ENCODE peak calls at places on chromosome 11, in eight cellular contexts. M is ecto neural progenitor cell; W is RWPE1; Q is lower lobe of right lung; D is NCI-H82; L is neuronal stem cell; T is uterus; Z is activated T-cell treated with anti-CD3 and anti-CD28 coated beads, Interleukin-2, amount 50 U/mL, for 4 hours. A is an unnamed sample.

GRCh38 chr11:65150513-65151271 is 16.4 kb upstream of the SYVN1 start:
- DNase-seq in D (peak; percentile 15), Z (no peak), L (no peak), M (no peak), T (peak; percentile 73), Q (peak; percentile 92), W (peak; percentile 72), A (peak; percentile 59)

GRCh38 chr11:64777449-64778222 is 706 bp downstream of the SF1 start:
- DNase-seq in Q (peak; percentile 89), L (peak; percentile 80), Z (peak; percentile 79), D (peak; percentile 81), W (peak; percentile 93), M (peak; percentile 88), T (peak; percentile 80), A (peak; percentile 54)

GRCh38 chr11:58530236-58530635 is 22.3 kb upstream of the OR5B21 start:
- DNase-seq in L (no peak), Z (no peak), T (no peak), M (no peak), Q (no peak), W (no peak), D (no peak), A (no peak)

GRCh38 chr11:70063555-70063954 is 14.6 kb upstream of the ANO1 start:
- DNase-seq in M (no peak), D (no peak), Q (no peak), L (no peak), T (no peak), Z (no peak), W (peak; percentile 60), A (no peak)

GRCh38 chr11:102530558-102530957 is at the start of gene MMP7:
- DNase-seq in W (peak; percentile 21), Q (no peak), T (no peak), Z (no peak), L (no peak), M (no peak), D (no peak), A (no peak)

GRCh38 chr11:26198697-26199096 is 133.2 kb upstream of the ANO3 start:
- DNase-seq in L (no peak), Z (no peak), D (no peak), M (no peak), Q (no peak), W (no peak), T (no peak), A (no peak)

GRCh38 chr11:44744160-44744559 is 17.4 kb downstream of the TSPAN18 start:
- DNase-seq in W (no peak), Q (no peak), D (peak; percentile 17), Z (no peak), T (no peak), L (no peak), M (no peak), A (no peak)

GRCh38 chr11:27218498-27219038 is 144.4 kb downstream of the CCDC34 start:
- DNase-seq in Q (no peak), M (no peak), W (no peak), D (peak; percentile 38), T (no peak), Z (no peak), L (no peak), A (no peak)

GRCh38 chr11:109423114-109423859 is 1.3 kb downstream of the C11orf87 start:
- DNase-seq in T (no peak), Z (no peak), L (peak; percentile 17), Q (no peak), M (peak; percentile 61), D (peak; percentile 33), W (no peak), A (no peak)

GRCh38 chr11:64121637-64122410 is 44.1 kb downstream of the MACROD1 start:
- DNase-seq in D (no peak), Q (no peak), W (peak; percentile 54), M (no peak), Z (no peak), T (no peak), L (no peak), A (no peak)

GRCh38 chr11:79236541-79236971 is 204.3 kb downstream of the TENM4 start:
- DNase-seq in L (no peak), W (no peak), Q (no peak), M (no peak), T (no peak), D (no peak), Z (no peak), A (no peak)

GRCh38 chr11:36009469-36009868 is 65.6 kb downstream of the LDLRAD3 start:
- DNase-seq in L (no peak), M (no peak), W (peak; percentile 73), Z (no peak), T (no peak), D (peak; percentile 12), Q (no peak), A (no peak)

GRCh38 chr11:15780837-15781236 is 575.5 kb downstream of the SOX6 start:
- DNase-seq in D (no peak), T (no peak), W (no peak), M (no peak), L (no peak), Q (no peak), Z (no peak), A (no peak)

GRCh38 chr11:59818572-59818971 is 8.0 kb upstream of the MRPL16 start:
- DNase-seq in D (no peak), T (no peak), M (no peak), W (no peak), Q (no peak), Z (no peak), L (no peak), A (no peak)

GRCh38 chr11:59901306-59901705 is 22.7 kb downstream of the OOSP3 start:
- DNase-seq in W (peak; percentile 64), Z (no peak), T (no peak), M (no peak), L (no peak), D (no peak), Q (no peak), A (no peak)

GRCh38 chr11:78786746-78787145 is 212.1 kb upstream of the NARS2 start:
- DNase-seq in T (no peak), Z (no peak), L (no peak), D (no peak), M (no peak), W (no peak), Q (no peak), A (no peak)

GRCh38 chr11:93905384-93905783 is 55.0 kb upstream of the VSTM5 start:
- DNase-seq in T (no peak), W (no peak), L (no peak), M (no peak), D (no peak), Q (no peak), Z (no peak), A (no peak)

GRCh38 chr11:104106136-104106754 is 57.7 kb downstream of the PDGFD start:
- DNase-seq in D (no peak), T (no peak), W (no peak), Q (no peak), L (no peak), Z (no peak), M (no peak), A (no peak)

GRCh38 chr11:16611395-16612233 is 126.8 kb upstream of the C11orf58 start:
- DNase-seq in T (no peak), L (peak; percentile 36), W (no peak), Q (no peak), Z (no peak), M (no peak), D (peak; percentile 38), A (no peak)

GRCh38 chr11:2549876-2550605 is 105.2 kb downstream of the KCNQ1 start:
- DNase-seq in L (no peak), D (no peak), Q (peak; percentile 44), M (no peak), T (peak; percentile 40), W (no peak), Z (no peak), A (no peak)

GRCh38 chr11:488062-488461 is 19.0 kb downstream of the RNH1 start:
- DNase-seq in M (no peak), T (no peak), L (no peak), Q (no peak), D (no peak), W (no peak), Z (no peak), A (no peak)

GRCh38 chr11:79894111-79894510 is 453.3 kb upstream of the TENM4 start:
- DNase-seq in M (no peak), Q (no peak), Z (no peak), T (no peak), L (no peak), D (no peak), W (no peak), A (no peak)